ENCODE peak calls at places on chromosomes 5 and 9, in eight cellular contexts. One of them, this sample, is unnamed.

GRCh38 chr5:111857633-111858032 is 100.6 kb upstream of the NREP start:
- DNase-seq in mucosa of descending colon: no peak
- DNase-seq in activated B cell treated with CpG ODN at 0.5 μM for 24 hours: no peak
- DNase-seq in MM.1S: no peak
- DNase-seq in cardiac muscle cell: no peak
- DNase-seq in HEK293T: no peak
- DNase-seq in T-helper 9 cell: no peak
- DNase-seq in H54: no peak
- DNase-seq in this sample: no peak

GRCh38 chr5:63919763-63920478 is 42.3 kb downstream of the HTR1A start:
- DNase-seq in mucosa of descending colon: no peak
- DNase-seq in activated B cell treated with CpG ODN at 0.5 μM for 24 hours: no peak
- DNase-seq in MM.1S: no peak
- DNase-seq in cardiac muscle cell: peak; percentile 9
- DNase-seq in HEK293T: no peak
- DNase-seq in T-helper 9 cell: no peak
- DNase-seq in H54: no peak
- DNase-seq in this sample: no peak

GRCh38 chr5:143064661-143065060 is 294.5 kb downstream of the ARHGAP26 start:
- DNase-seq in mucosa of descending colon: no peak
- DNase-seq in activated B cell treated with CpG ODN at 0.5 μM for 24 hours: no peak
- DNase-seq in MM.1S: no peak
- DNase-seq in cardiac muscle cell: no peak
- DNase-seq in HEK293T: no peak
- DNase-seq in T-helper 9 cell: no peak
- DNase-seq in H54: no peak
- DNase-seq in this sample: no peak

GRCh38 chr5:172559004-172559932 is 81.8 kb upstream of the NEURL1B start:
- DNase-seq in mucosa of descending colon: peak; percentile 55
- DNase-seq in activated B cell treated with CpG ODN at 0.5 μM for 24 hours: no peak
- DNase-seq in MM.1S: no peak
- DNase-seq in cardiac muscle cell: no peak
- DNase-seq in HEK293T: no peak
- DNase-seq in T-helper 9 cell: no peak
- DNase-seq in H54: peak; percentile 79
- DNase-seq in this sample: no peak

GRCh38 chr9:87657190-87657589 is 68.7 kb upstream of the CTSL start:
- DNase-seq in mucosa of descending colon: no peak
- DNase-seq in activated B cell treated with CpG ODN at 0.5 μM for 24 hours: no peak
- DNase-seq in MM.1S: no peak
- DNase-seq in cardiac muscle cell: no peak
- DNase-seq in HEK293T: no peak
- DNase-seq in T-helper 9 cell: no peak
- DNase-seq in H54: peak; percentile 26
- DNase-seq in this sample: no peak

GRCh38 chr9:92179286-92180002 is 64.2 kb upstream of the SPTLC1 start:
- DNase-seq in mucosa of descending colon: no peak
- DNase-seq in activated B cell treated with CpG ODN at 0.5 μM for 24 hours: no peak
- DNase-seq in MM.1S: no peak
- DNase-seq in cardiac muscle cell: no peak
- DNase-seq in HEK293T: no peak
- DNase-seq in T-helper 9 cell: no peak
- DNase-seq in H54: no peak
- DNase-seq in this sample: no peak

GRCh38 chr5:78515665-78516064 is 132.9 kb downstream of the LHFPL2 start:
- DNase-seq in mucosa of descending colon: no peak
- DNase-seq in activated B cell treated with CpG ODN at 0.5 μM for 24 hours: no peak
- DNase-seq in MM.1S: no peak
- DNase-seq in cardiac muscle cell: no peak
- DNase-seq in HEK293T: no peak
- DNase-seq in T-helper 9 cell: no peak
- DNase-seq in H54: no peak
- DNase-seq in this sample: no peak

GRCh38 chr9:21777701-21778100 is 24.7 kb upstream of the MTAP start:
- DNase-seq in mucosa of descending colon: peak; percentile 2
- DNase-seq in activated B cell treated with CpG ODN at 0.5 μM for 24 hours: no peak
- DNase-seq in MM.1S: no peak
- DNase-seq in cardiac muscle cell: no peak
- DNase-seq in HEK293T: no peak
- DNase-seq in T-helper 9 cell: no peak
- DNase-seq in H54: no peak
- DNase-seq in this sample: no peak

GRCh38 chr9:105647595-105648349 is 14.5 kb upstream of the TAL2 start:
- DNase-seq in mucosa of descending colon: no peak
- DNase-seq in activated B cell treated with CpG ODN at 0.5 μM for 24 hours: no peak
- DNase-seq in MM.1S: no peak
- DNase-seq in cardiac muscle cell: no peak
- DNase-seq in HEK293T: no peak
- DNase-seq in T-helper 9 cell: no peak
- DNase-seq in H54: no peak
- DNase-seq in this sample: no peak

GRCh38 chr5:55715519-55716078 is 3.5 kb upstream of the SLC38A9 start:
- DNase-seq in mucosa of descending colon: no peak
- DNase-seq in activated B cell treated with CpG ODN at 0.5 μM for 24 hours: no peak
- DNase-seq in MM.1S: no peak
- DNase-seq in cardiac muscle cell: no peak
- DNase-seq in HEK293T: no peak
- DNase-seq in T-helper 9 cell: no peak
- DNase-seq in H54: no peak
- DNase-seq in this sample: no peak

GRCh38 chr9:134936021-134936761 is 18.5 kb upstream of the FCN1 start:
- DNase-seq in mucosa of descending colon: no peak
- DNase-seq in activated B cell treated with CpG ODN at 0.5 μM for 24 hours: no peak
- DNase-seq in MM.1S: no peak
- DNase-seq in cardiac muscle cell: no peak
- DNase-seq in HEK293T: no peak
- DNase-seq in T-helper 9 cell: no peak
- DNase-seq in H54: no peak
- DNase-seq in this sample: no peak